ENCODE peak calls at places on chromosomes 2 and 18, in nine cellular contexts. N, T, O, R, F, X, A, H and P are unnamed samples.

GRCh38 chr18:5238371-5238758 is 41.3 kb upstream of the AKAIN1 start:
- DNase-seq in H (peak; percentile 86), F (no peak), A (peak; percentile 48), O (peak; percentile 35), R (no peak), T (peak; percentile 60), N (no peak), X (no peak), P (no peak)

GRCh38 chr2:133941666-133942065 is 312.2 kb upstream of the MGAT5 start:
- DNase-seq in T (no peak), X (no peak), F (no peak), R (no peak), H (no peak), O (no peak), N (no peak), A (no peak), P (no peak)

GRCh38 chr2:226215902-226216503 is 583.6 kb downstream of the IRS1 start:
- DNase-seq in X (peak; percentile 68), A (peak; percentile 73), R (peak; percentile 61), F (peak; percentile 26), N (no peak), T (peak; percentile 56), H (peak; percentile 63), O (peak; percentile 74), P (peak; percentile 21)

GRCh38 chr18:53004798-53005197 is 664.8 kb downstream of the DCC start:
- DNase-seq in N (no peak), O (no peak), F (no peak), X (no peak), A (no peak), H (no peak), T (no peak), R (no peak), P (no peak)

GRCh38 chr2:236711440-236711839 is 141.8 kb downstream of the ACKR3 start:
- DNase-seq in N (no peak), R (peak; percentile 62), O (no peak), H (no peak), A (peak; percentile 26), F (no peak), T (no peak), X (no peak), P (peak; percentile 86)

GRCh38 chr18:45920367-45920766 is 46.8 kb downstream of the EPG5 start:
- DNase-seq in R (peak; percentile 70), H (no peak), N (peak; percentile 21), F (no peak), T (no peak), A (peak; percentile 89), X (no peak), O (peak; percentile 49), P (peak; percentile 89)

GRCh38 chr2:226909131-226909530 is 73.3 kb downstream of the RHBDD1 start:
- DNase-seq in O (no peak), T (peak; percentile 60), F (no peak), R (no peak), H (no peak), X (no peak), N (no peak), A (no peak), P (no peak)

GRCh38 chr2:166057363-166058169 is 70.3 kb downstream of the SCN1A start:
- DNase-seq in T (peak; percentile 17), N (no peak), A (peak; percentile 64), F (no peak), X (no peak), O (no peak), R (peak; percentile 59), H (peak; percentile 47), P (no peak)

GRCh38 chr2:233118601-233119000 is 58.5 kb downstream of the INPP5D start:
- DNase-seq in R (no peak), A (no peak), H (no peak), F (no peak), N (no peak), X (no peak), O (no peak), T (no peak), P (no peak)

GRCh38 chr18:3450358-3451107 is 561 bp downstream of the TGIF1 start:
- DNase-seq in F (no peak), T (peak; percentile 59), X (no peak), O (peak; percentile 84), H (no peak), R (peak; percentile 82), N (peak; percentile 28), A (peak; percentile 88), P (no peak)

GRCh38 chr2:241417626-241418025 is 61.5 kb downstream of the FARP2 start:
- DNase-seq in T (no peak), R (no peak), A (no peak), H (peak; percentile 66), F (no peak), X (no peak), N (no peak), O (no peak), P (no peak)

DNA sequence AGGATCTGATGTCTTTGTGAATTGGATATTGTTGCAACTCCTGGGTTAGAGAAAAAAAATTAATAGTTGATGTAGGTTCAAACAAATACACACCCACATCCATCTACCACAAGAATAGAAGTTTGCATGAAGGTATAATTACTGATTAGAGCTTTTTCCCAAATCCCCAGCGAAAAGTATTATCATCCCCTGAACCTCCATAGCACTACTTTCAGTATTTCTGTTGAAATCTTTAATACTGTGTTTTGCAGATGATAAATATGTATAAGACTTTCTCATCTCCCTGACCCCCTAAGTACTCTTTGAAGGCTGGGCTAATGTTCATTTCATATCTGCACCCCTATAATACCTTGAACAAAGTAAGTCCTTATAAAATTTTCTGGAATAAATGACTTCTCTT is 6.4 kb downstream of the FN1 start:
- DNase-seq in X (no peak), N (no peak), T (no peak), O (no peak), R (peak; percentile 27), H (no peak), A (peak; percentile 48), F (no peak), P (no peak)
- H3K27ac ChIP-seq in X (no peak overlapping the region), N (peak overlapping the region; percentile 7), T (no peak overlapping the region), O (no peak overlapping the region), R (no peak overlapping the region), H (peak overlapping the region; percentile 19), A (no peak overlapping the region), F (no peak overlapping the region), P (no peak overlapping the region)

DNA sequence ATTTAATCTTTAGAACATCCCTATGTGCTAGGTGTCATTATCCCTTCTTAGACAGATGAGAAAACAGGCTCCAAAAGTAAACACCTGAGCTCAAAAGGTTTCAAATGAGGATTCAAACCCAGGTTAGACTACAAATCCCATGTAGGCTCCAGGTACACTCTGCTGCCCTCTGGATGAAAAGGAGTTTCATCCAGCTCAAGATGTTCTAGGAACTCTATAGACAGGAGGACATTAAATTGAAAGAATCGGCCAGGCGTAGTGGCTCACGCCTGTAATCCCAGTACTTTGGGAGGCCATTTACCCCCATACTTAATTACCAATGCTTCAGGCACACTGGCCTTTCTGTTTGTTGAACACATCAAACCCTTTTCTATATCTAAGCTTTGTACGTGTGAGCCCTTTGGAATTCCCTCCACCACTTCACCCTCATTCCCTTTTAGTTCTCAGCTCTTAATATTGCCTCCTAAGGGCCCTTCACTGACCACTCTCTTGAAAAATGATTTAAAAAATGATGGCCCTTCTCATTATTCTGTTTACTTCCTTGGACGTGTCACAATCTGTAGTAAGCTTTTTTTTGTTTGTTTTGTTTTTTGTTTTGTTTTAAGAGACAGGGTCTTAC is 10.7 kb downstream of the SLC25A12 start:
- DNase-seq in N (no peak), F (no peak), H (no peak), A (no peak), O (no peak), T (no peak), X (no peak), R (no peak), P (no peak)
- H3K27ac ChIP-seq in N (peak overlapping the region; percentile 69), F (no peak overlapping the region), H (no peak overlapping the region), A (no peak overlapping the region), O (no peak overlapping the region), T (no peak overlapping the region), X (no peak overlapping the region), R (no peak overlapping the region), P (no peak overlapping the region)

DNA sequence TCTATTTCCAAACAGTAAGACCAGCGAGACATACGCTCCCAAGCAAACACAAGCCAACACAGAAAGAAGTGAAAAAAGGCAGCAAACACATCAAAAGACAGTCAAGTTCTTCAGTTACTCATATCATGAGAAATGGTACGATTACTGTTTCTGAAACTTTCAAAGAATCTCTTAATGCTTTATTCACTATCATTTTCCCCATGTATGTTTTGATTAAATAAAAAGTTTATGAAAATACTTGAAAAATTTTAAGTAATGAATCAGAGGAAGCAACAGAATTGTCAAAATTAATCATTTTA is 114.9 kb downstream of the HDAC4 start:
- DNase-seq in N (no peak), O (no peak), X (no peak), F (no peak), H (no peak), T (no peak), R (no peak), A (no peak), P (no peak)
- H3K27ac ChIP-seq in N (no peak overlapping the region), O (no peak overlapping the region), X (no peak overlapping the region), F (peak overlapping the region; percentile 75), H (no peak overlapping the region), T (no peak overlapping the region), R (no peak overlapping the region), A (no peak overlapping the region), P (no peak overlapping the region)

GRCh38 chr2:217361491-217361890 is 501.6 kb upstream of the TNP1 start:
- DNase-seq in R (peak; percentile 47), X (no peak), T (no peak), F (no peak), O (no peak), H (no peak), N (no peak), A (no peak), P (no peak)
- H3K27ac ChIP-seq in R (peak overlapping the region; percentile 35), X (no peak overlapping the region), T (no peak overlapping the region), F (no peak overlapping the region), O (no peak overlapping the region), H (no peak overlapping the region), N (peak overlapping the region; percentile 83), A (no peak overlapping the region), P (no peak overlapping the region)

GRCh38 chr2:196725882-196726281 is 73.6 kb downstream of the GTF3C3 start:
- DNase-seq in A (no peak), N (no peak), T (no peak), R (no peak), X (no peak), H (no peak), O (no peak), F (no peak), P (no peak)
- H3K27ac ChIP-seq in A (no peak overlapping the region), N (no peak overlapping the region), T (no peak overlapping the region), R (no peak overlapping the region), X (no peak overlapping the region), H (no peak overlapping the region), O (no peak overlapping the region), F (no peak overlapping the region), P (no peak overlapping the region)